ENCODE peak calls at places on chromosomes 3 and 15, in six cellular contexts. O is mesenteric fat pad, K is NB4, Q is neural crest cell, Z is transverse colon, H is NCI-H1092. F is an unnamed sample.

GRCh38 chr15:96041982-96042733 is 288.3 kb upstream of the NR2F2 start:
- DNase-seq in Q (no peak), Z (no peak), H (no peak), O (no peak), K (no peak), F (no peak)

GRCh38 chr15:48366574-48367312 is 35.5 kb downstream of the DUT start:
- DNase-seq in H (no peak), Z (no peak), K (no peak), O (no peak), Q (no peak), F (no peak)

GRCh38 chr3:171526869-171527268 is 66.7 kb upstream of the TNIK start:
- DNase-seq in K (no peak), H (no peak), O (no peak), Q (no peak), Z (no peak), F (no peak)

GRCh38 chr3:193594946-193595689 is 2.1 kb downstream of the OPA1 start:
- DNase-seq in K (no peak), H (no peak), Q (no peak), Z (no peak), O (no peak), F (no peak)

GRCh38 chr3:119181765-119182164 is 8.4 kb downstream of the UPK1B start:
- DNase-seq in H (no peak), Z (no peak), O (no peak), K (no peak), Q (no peak), F (no peak)

GRCh38 chr3:138300657-138301056 is 29.0 kb downstream of the NME9 start:
- DNase-seq in H (no peak), Q (no peak), K (no peak), Z (no peak), O (no peak), F (no peak)

GRCh38 chr3:8157640-8158039 is 344.0 kb upstream of the LMCD1 start:
- DNase-seq in K (no peak), O (no peak), H (no peak), Q (no peak), Z (no peak), F (no peak)

GRCh38 chr3:104885214-104885814 is 481.4 kb upstream of the ALCAM start:
- DNase-seq in K (no peak), Q (no peak), Z (no peak), O (no peak), H (no peak), F (no peak)

GRCh38 chr3:45910892-45911291 is 24.5 kb downstream of the CCR9 start:
- DNase-seq in Q (no peak), K (no peak), Z (no peak), O (peak; percentile 62), H (no peak), F (no peak)